ENCODE peak calls at places on chromosomes 11 and 22, in six cellular contexts. G, V, Z, A, Y and U are unnamed samples.

GRCh38 chr22:41619979-41620645 is 731 bp downstream of the DESI1 start:
- DNase-seq in G (no peak), V (peak; percentile 19), Z (no peak), A (peak; percentile 78), Y (peak; percentile 49), U (peak; percentile 25)

GRCh38 chr22:41822289-41823057 is 10.4 kb upstream of the SREBF2 start:
- DNase-seq in G (peak; percentile 41), V (no peak), Z (peak; percentile 47), A (no peak), Y (peak; percentile 62), U (no peak)

GRCh38 chr11:65013692-65014145 is 241 bp upstream of the ARL2 start:
- DNase-seq in G (peak; percentile 87), V (peak; percentile 96), Z (peak; percentile 69), A (no peak), Y (no peak), U (peak; percentile 95)

GRCh38 chr11:120513436-120514315 is 2.1 kb downstream of the GRIK4 start:
- DNase-seq in G (no peak), V (no peak), Z (no peak), A (no peak), Y (no peak), U (no peak)

GRCh38 chr11:61829806-61830205 is 1.7 kb downstream of the FADS2 start:
- DNase-seq in G (no peak), V (no peak), Z (no peak), A (no peak), Y (no peak), U (no peak)

GRCh38 chr11:1470681-1471611 is 15.6 kb downstream of the MOB2 start:
- DNase-seq in G (no peak), V (no peak), Z (no peak), A (no peak), Y (no peak), U (no peak)

GRCh38 chr22:24289138-24289537 is 18.5 kb downstream of the SPECC1L start:
- DNase-seq in G (no peak), V (no peak), Z (no peak), A (no peak), Y (no peak), U (no peak)

GRCh38 chr22:44870021-44870420 is 117.6 kb downstream of the ARHGAP8 start:
- DNase-seq in G (peak; percentile 49), V (no peak), Z (no peak), A (no peak), Y (no peak), U (no peak)

GRCh38 chr11:46490576-46491100 is 99.1 kb upstream of the CHRM4 start:
- DNase-seq in G (no peak), V (no peak), Z (no peak), A (no peak), Y (no peak), U (no peak)
- TF ChIP-seq TAF1 in G (no peak), V (no peak), Z (no peak), A (no peak), Y (no peak), U (no peak)

GRCh38 chr22:17158568-17159503 is at the start of gene HDHD5:
- DNase-seq in G (peak; percentile 99), V (peak; percentile 88), Z (no peak), A (peak; percentile 89), Y (no peak), U (peak; percentile 88)
- TF ChIP-seq POLR2A in G (peak; percentile 54), V (no peak), Z (peak; percentile 47), A (peak; percentile 54), Y (no peak), U (peak; percentile 33)

GRCh38 chr11:85941380-85941973 is 86.3 kb downstream of the CCDC83 start:
- DNase-seq in G (peak; percentile 47), V (peak; percentile 32), Z (no peak), A (peak; percentile 58), Y (peak; percentile 56), U (no peak)

GRCh38 chr11:85934599-85935169 is 79.5 kb downstream of the CCDC83 start:
- DNase-seq in G (no peak), V (no peak), Z (no peak), A (no peak), Y (no peak), U (no peak)

GRCh38 chr11:85937838-85938237 is 82.7 kb downstream of the CCDC83 start:
- DNase-seq in G (no peak), V (no peak), Z (no peak), A (no peak), Y (no peak), U (no peak)

GRCh38 chr11:85935751-85936150 is 80.6 kb downstream of the CCDC83 start:
- DNase-seq in G (no peak), V (no peak), Z (no peak), A (no peak), Y (no peak), U (no peak)

GRCh38 chr11:85939099-85940015 is 84.2 kb downstream of the CCDC83 start:
- DNase-seq in G (no peak), V (no peak), Z (no peak), A (no peak), Y (no peak), U (no peak)
- TF ChIP-seq POLR2AphosphoS5 in G (no peak), V (no peak), Z (no peak), A (no peak), Y (no peak), U (no peak)

DNA sequence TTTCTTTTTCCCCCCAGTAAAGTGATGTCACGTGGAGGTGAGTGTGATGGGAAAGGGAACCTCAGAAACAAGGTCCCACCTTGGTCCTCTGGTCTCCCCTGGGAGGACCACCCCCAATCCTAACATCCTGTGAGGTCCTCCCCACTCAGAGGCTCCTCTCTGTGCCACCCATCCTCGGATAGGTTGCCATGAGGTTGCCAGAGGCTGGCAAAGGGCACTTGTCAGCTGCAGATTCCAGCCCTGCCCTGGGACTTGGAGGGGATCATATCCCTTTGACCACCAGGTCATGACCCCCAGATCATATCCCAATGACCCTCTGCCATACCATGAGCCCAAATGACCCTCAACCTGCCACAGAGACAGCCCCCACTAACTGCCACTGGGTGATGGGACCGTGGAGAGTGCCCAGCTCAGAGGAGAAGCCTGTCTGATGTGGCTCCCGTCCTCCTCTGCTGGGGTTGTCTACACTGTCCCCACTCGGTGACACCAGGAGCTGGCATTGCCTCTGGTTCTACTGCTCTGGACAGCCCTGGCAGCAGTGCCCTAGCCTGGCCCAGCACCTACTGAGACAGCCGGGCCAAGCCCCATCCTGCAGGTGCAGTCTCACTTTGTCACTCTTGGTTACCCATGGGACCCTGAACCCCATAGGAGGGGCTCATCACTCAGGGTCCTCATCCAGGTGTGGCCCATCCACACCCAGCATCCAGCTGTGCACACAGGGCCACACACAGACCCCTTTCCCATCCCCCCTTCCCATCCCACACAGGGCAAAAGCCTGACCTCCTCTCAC is 90.2 kb upstream of the KCNQ1OT1 start:
- DNase-seq in G (no peak), V (no peak), Z (no peak), A (no peak), Y (no peak), U (no peak)
- TF ChIP-seq TAF1 in G (no peak), V (no peak), Z (no peak), A (no peak), Y (no peak), U (no peak)